ENCODE peak calls at places on chromosomes 7 and 10, in ten cellular contexts. T, A, E, O, Z, S, C, F, J and H are unnamed samples.

GRCh38 chr10:124992462-124993344 is 50.8 kb downstream of the ZRANB1 start:
- DNase-seq in T (no peak), A (peak; percentile 73), E (peak; percentile 79), O (peak; percentile 75), Z (peak; percentile 47), S (peak; percentile 18), C (peak; percentile 69), F (peak; percentile 74), J (peak; percentile 63), H (peak; percentile 73)

GRCh38 chr7:19957664-19958063 is 184.2 kb upstream of the TMEM196 start:
- DNase-seq in T (no peak), A (peak; percentile 84), E (no peak), O (peak; percentile 28), Z (peak; percentile 58), S (no peak), C (no peak), F (no peak), J (no peak), H (no peak)

GRCh38 chr10:131742371-131743000 is 158.3 kb upstream of the PPP2R2D start:
- DNase-seq in T (no peak), A (no peak), E (no peak), O (no peak), Z (no peak), S (no peak), C (peak; percentile 34), F (no peak), J (no peak), H (no peak)

GRCh38 chr7:9127901-9128300 is 694.5 kb downstream of the NXPH1 start:
- DNase-seq in T (no peak), A (no peak), E (no peak), O (no peak), Z (no peak), S (no peak), C (no peak), F (no peak), J (no peak), H (no peak)

GRCh38 chr10:74928742-74929191 is 102.4 kb downstream of the KAT6B start:
- DNase-seq in T (no peak), A (no peak), E (no peak), O (peak; percentile 49), Z (no peak), S (no peak), C (no peak), F (no peak), J (no peak), H (no peak)

GRCh38 chr10:5896208-5896607 is 6.2 kb downstream of the FBH1 start:
- DNase-seq in T (no peak), A (no peak), E (no peak), O (no peak), Z (no peak), S (no peak), C (no peak), F (no peak), J (no peak), H (no peak)

GRCh38 chr7:91310829-91311460 is 46.7 kb downstream of the FZD1 start:
- DNase-seq in T (no peak), A (peak; percentile 30), E (peak; percentile 41), O (peak; percentile 36), Z (peak; percentile 39), S (no peak), C (no peak), F (no peak), J (no peak), H (no peak)

GRCh38 chr10:74071151-74071550 is 73.2 kb downstream of the VCL start:
- DNase-seq in T (no peak), A (peak; percentile 70), E (no peak), O (peak; percentile 96), Z (peak; percentile 59), S (no peak), C (no peak), F (no peak), J (peak; percentile 72), H (peak; percentile 80)

GRCh38 chr7:129519464-129519863 is 17.1 kb downstream of the SMKR1 start:
- DNase-seq in T (no peak), A (no peak), E (no peak), O (no peak), Z (no peak), S (no peak), C (no peak), F (no peak), J (no peak), H (no peak)

GRCh38 chr10:118307768-118308347 is 34.3 kb downstream of the FAM204A start:
- DNase-seq in T (no peak), A (no peak), E (no peak), O (peak; percentile 18), Z (no peak), S (no peak), C (no peak), F (no peak), J (no peak), H (no peak)

GRCh38 chr10:95196053-95196452 is 2.0 kb downstream of the ACSM6 start:
- DNase-seq in T (no peak), A (no peak), E (no peak), O (no peak), Z (no peak), S (no peak), C (no peak), F (peak; percentile 67), J (no peak), H (peak; percentile 14)

GRCh38 chr10:2146079-2146478 is 408.8 kb upstream of the ADARB2 start:
- DNase-seq in T (no peak), A (no peak), E (no peak), O (no peak), Z (no peak), S (no peak), C (no peak), F (no peak), J (no peak), H (no peak)